ENCODE peak calls at places on chromosomes 1 and 21, in five cellular contexts. Z is colonic mucosa, D is transverse colon, Q is body of pancreas, M is Peyer's patch. G is an unnamed sample.

GRCh38 chr1:243440406-243440805 is 184.6 kb downstream of the SDCCAG8 start:
- DNase-seq in Z (no peak), D (no peak), Q (no peak), M (no peak), G (no peak)

GRCh38 chr1:115609021-115609420 is 32.7 kb upstream of the VANGL1 start:
- DNase-seq in Z (no peak), D (no peak), Q (no peak), M (no peak), G (no peak)

GRCh38 chr1:9373614-9374013 is 80.9 kb downstream of the SPSB1 start:
- DNase-seq in Z (no peak), D (no peak), Q (no peak), M (no peak), G (no peak)

GRCh38 chr1:94962745-94963265 is 35.9 kb upstream of the CNN3 start:
- DNase-seq in Z (peak; percentile 55), D (peak; percentile 60), Q (peak; percentile 42), M (peak; percentile 65), G (no peak)

GRCh38 chr1:164765993-164766720 is 207.2 kb downstream of the PBX1 start:
- DNase-seq in Z (no peak), D (no peak), Q (no peak), M (no peak), G (no peak)

GRCh38 chr1:24745711-24746582 is 700 bp downstream of the CLIC4 start:
- DNase-seq in Z (peak; percentile 54), D (peak; percentile 52), Q (peak; percentile 70), M (no peak), G (no peak)

GRCh38 chr1:41341756-41342562 is 19.3 kb upstream of the FOXO6 start:
- DNase-seq in Z (peak; percentile 65), D (peak; percentile 56), Q (peak; percentile 71), M (no peak), G (no peak)

GRCh38 chr1:147264158-147264768 is 21.8 kb downstream of the CHD1L start:
- DNase-seq in Z (no peak), D (no peak), Q (no peak), M (no peak), G (no peak)

GRCh38 chr1:166691476-166691875 is 147.8 kb upstream of the POGK start:
- DNase-seq in Z (no peak), D (no peak), Q (no peak), M (no peak), G (no peak)

GRCh38 chr1:115642168-115643072 is 650 bp downstream of the VANGL1 start:
- DNase-seq in Z (peak; percentile 74), D (peak; percentile 69), Q (peak; percentile 73), M (peak; percentile 80), G (peak; percentile 70)

GRCh38 chr1:116508984-116509980 is 61.5 kb downstream of the CD58 start:
- DNase-seq in Z (peak; percentile 64), D (peak; percentile 52), Q (no peak), M (no peak), G (no peak)

GRCh38 chr1:63883494-63884235 is 109.8 kb downstream of the ROR1 start:
- DNase-seq in Z (no peak), D (no peak), Q (no peak), M (no peak), G (no peak)

GRCh38 chr1:177585492-177586220 is 384.2 kb downstream of the SEC16B start:
- DNase-seq in Z (peak; percentile 73), D (peak; percentile 66), Q (no peak), M (no peak), G (no peak)

GRCh38 chr1:185314416-185314815 is 2.6 kb downstream of the IVNS1ABP start:
- DNase-seq in Z (peak; percentile 38), D (no peak), Q (no peak), M (no peak), G (no peak)

GRCh38 chr1:222331340-222331739 is 216.6 kb downstream of the HHIPL2 start:
- DNase-seq in Z (no peak), D (no peak), Q (no peak), M (no peak), G (no peak)

GRCh38 chr1:31372961-31373896 is at the start of gene FABP3:
- DNase-seq in Z (peak; percentile 92), D (peak; percentile 88), Q (peak; percentile 79), M (peak; percentile 85), G (no peak)

GRCh38 chr1:96721382-96722160 is at the start of gene PTBP2:
- DNase-seq in Z (peak; percentile 82), D (peak; percentile 84), Q (peak; percentile 87), M (peak; percentile 88), G (peak; percentile 86)

GRCh38 chr1:184002071-184002470 is 35.5 kb downstream of the COLGALT2 start:
- DNase-seq in Z (no peak), D (no peak), Q (peak; percentile 68), M (no peak), G (no peak)

GRCh38 chr1:183411091-183411490 is 7.1 kb downstream of the NMNAT2 start:
- DNase-seq in Z (no peak), D (no peak), Q (no peak), M (no peak), G (no peak)

GRCh38 chr1:46448109-46448911 is 41.3 kb upstream of the DMBX1 start:
- DNase-seq in Z (no peak), D (no peak), Q (no peak), M (no peak), G (no peak)

GRCh38 chr1:205321109-205321958 is at the start of gene NUAK2:
- DNase-seq in Z (peak; percentile 97), D (peak; percentile 96), Q (peak; percentile 97), M (peak; percentile 98), G (peak; percentile 77)

GRCh38 chr1:41695118-41695517 is 210.6 kb upstream of the EDN2 start:
- DNase-seq in Z (peak; percentile 28), D (peak; percentile 21), Q (peak; percentile 67), M (no peak), G (no peak)

GRCh38 chr1:167159782-167160181 is 60.9 kb upstream of the POU2F1 start:
- DNase-seq in Z (no peak), D (no peak), Q (no peak), M (no peak), G (no peak)

GRCh38 chr1:180816132-180816531 is 96.6 kb upstream of the KIAA1614 start:
- DNase-seq in Z (no peak), D (no peak), Q (no peak), M (no peak), G (no peak)

GRCh38 chr21:32554832-32555436 is 30.4 kb downstream of the TCP10L start:
- DNase-seq in Z (no peak), D (no peak), Q (no peak), M (no peak), G (no peak)

GRCh38 chr1:108051625-108052382 is 86.8 kb upstream of the VAV3 start:
- DNase-seq in Z (no peak), D (no peak), Q (no peak), M (no peak), G (no peak)

GRCh38 chr1:1347663-1348419 is 1.4 kb downstream of the DVL1 start:
- DNase-seq in Z (peak; percentile 85), D (peak; percentile 82), Q (peak; percentile 74), M (peak; percentile 81), G (no peak)

GRCh38 chr1:18542351-18542750 is 61.6 kb downstream of the KLHDC7A start:
- DNase-seq in Z (no peak), D (no peak), Q (no peak), M (no peak), G (no peak)

GRCh38 chr1:176195547-176195946 is 11.5 kb downstream of the COP1 start:
- DNase-seq in Z (no peak), D (no peak), Q (no peak), M (no peak), G (no peak)

DNA sequence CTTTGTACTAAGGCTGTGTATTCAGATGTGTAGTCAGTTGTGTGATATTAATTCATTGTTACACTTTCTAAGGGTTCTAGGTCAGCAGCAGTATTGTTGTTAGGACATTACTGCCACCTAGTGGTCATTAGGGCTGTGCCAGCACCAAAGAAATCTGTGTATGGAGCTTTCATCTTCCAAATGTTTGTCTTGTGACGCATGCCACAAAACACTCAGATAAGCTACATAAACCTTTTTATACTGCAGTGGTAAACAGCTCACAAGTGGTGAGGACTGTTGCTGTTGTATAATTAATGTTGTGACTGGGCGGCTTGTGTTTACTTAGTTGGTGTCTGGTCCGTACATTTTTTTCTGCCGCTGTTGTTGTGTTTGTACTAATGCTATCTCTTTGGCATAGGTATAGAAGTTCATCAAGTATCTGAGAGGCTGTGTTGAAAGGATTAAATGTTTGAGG is 51.7 kb downstream of the S1PR1 start:
- DNase-seq in Z (peak; percentile 70), D (peak; percentile 68), Q (peak; percentile 76), M (no peak), G (peak; percentile 49)
- H3K27ac ChIP-seq in Z (no peak overlapping the region), D (no peak overlapping the region), Q (no peak overlapping the region), M (no peak overlapping the region), G (no peak overlapping the region)

GRCh38 chr1:2999571-2999970 is 21.7 kb upstream of the ACTRT2 start:
- DNase-seq in Z (no peak), D (peak; percentile 3), Q (no peak), M (peak; percentile 32), G (no peak)

GRCh38 chr1:3000214-3000613 is 21.1 kb upstream of the ACTRT2 start:
- DNase-seq in Z (no peak), D (no peak), Q (no peak), M (no peak), G (no peak)

GRCh38 chr1:3000671-3001470 is 20.4 kb upstream of the ACTRT2 start:
- DNase-seq in Z (no peak), D (peak; percentile 3), Q (no peak), M (no peak), G (no peak)

GRCh38 chr1:2999138-2999537 is 22.1 kb upstream of the ACTRT2 start:
- DNase-seq in Z (no peak), D (no peak), Q (no peak), M (no peak), G (no peak)

GRCh38 chr1:2998503-2999100 is 22.7 kb upstream of the ACTRT2 start:
- DNase-seq in Z (no peak), D (no peak), Q (no peak), M (no peak), G (no peak)
- H3K9me3 ChIP-seq in Z (no peaks in the 10 kb centered on the region), D (peaks cover 6% of the 10 kb centered on the region), Q (peaks cover 10% of the 10 kb centered on the region), M (peaks cover 6% of the 10 kb centered on the region), G (peaks cover 11% of the 10 kb centered on the region)

GRCh38 chr21:34072145-34073031 is 990 bp upstream of the MRPS6 start:
- DNase-seq in Z (no peak), D (no peak), Q (peak; percentile 78), M (no peak), G (no peak)

GRCh38 chr21:34071683-34072082 is 1.7 kb upstream of the MRPS6 start:
- DNase-seq in Z (no peak), D (no peak), Q (no peak), M (no peak), G (no peak)

GRCh38 chr21:34074283-34075098 is 1.1 kb downstream of the MRPS6 start:
- DNase-seq in Z (peak; percentile 42), D (no peak), Q (peak; percentile 35), M (no peak), G (no peak)

GRCh38 chr21:34073749-34074282 is 438 bp downstream of the MRPS6 start:
- DNase-seq in Z (peak; percentile 37), D (peak; percentile 52), Q (peak; percentile 56), M (peak; percentile 75), G (no peak)

GRCh38 chr21:34073032-34073748 is at the start of the genes MRPS6 and SLC5A3:
- DNase-seq in Z (peak; percentile 93), D (peak; percentile 89), Q (peak; percentile 91), M (peak; percentile 91), G (peak; percentile 71)
- H3K27ac ChIP-seq in Z (peak within 1 kb of the TSS; percentile 80), D (peak within 1 kb of the TSS; percentile 88), Q (peak within 1 kb of the TSS; percentile 90), M (peak within 1 kb of the TSS; percentile 97), G (peak within 1 kb of the TSS; percentile 76)

DNA sequence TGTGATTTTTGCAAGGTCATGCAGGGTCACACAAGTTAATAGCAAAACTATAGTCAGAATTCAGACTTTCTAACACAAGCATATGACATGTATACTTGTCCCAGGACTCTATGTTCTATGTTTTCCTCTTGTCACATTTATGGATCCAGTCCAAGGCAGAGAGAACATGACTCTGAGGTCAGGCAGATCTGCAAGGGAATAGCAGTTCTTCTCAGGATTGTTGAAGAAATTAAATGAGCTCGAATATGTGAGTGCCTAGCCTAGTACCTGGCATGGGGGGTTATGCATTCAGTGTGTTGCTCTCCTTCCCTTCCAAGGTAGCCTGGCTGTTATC is 9.5 kb upstream of the RPTN start:
- DNase-seq in Z (no peak), D (no peak), Q (no peak), M (no peak), G (no peak)
- H3K9me3 ChIP-seq in Z (no peaks in the 10 kb centered on the region), D (no peaks in the 10 kb centered on the region), Q (no peaks in the 10 kb centered on the region), M (no peaks in the 10 kb centered on the region), G (no peaks in the 10 kb centered on the region)

G was measured in CD4-positive, CD25-positive, alpha-beta regulatory T cell.